ENCODE peak calls at places on chromosomes 5 and 9, in eight cellular contexts. S, Q, W, X, U, L, B and I are unnamed samples.

GRCh38 chr9:109349431-109349846 is 28.6 kb upstream of the EPB41L4B start:
- DNase-seq in S (no peak), Q (no peak), W (peak), X (no peak), U (peak), L (peak), B (no peak), I (no peak)

GRCh38 chr5:6837519-6838110 is 124.4 kb downstream of the TENT4A start:
- DNase-seq in S (no peak), Q (peak), W (no peak), X (no peak), U (no peak), L (no peak), B (peak), I (peak)

GRCh38 chr9:113957778-113958430 is 81.8 kb downstream of the ZNF618 start:
- DNase-seq in S (no peak), Q (no peak), W (peak), X (no peak), U (no peak), L (peak), B (peak), I (no peak)

GRCh38 chr9:132169672-132170392 is 8.0 kb downstream of the NTNG2 start:
- DNase-seq in S (peak), Q (peak), W (no peak), X (peak), U (peak), L (peak), B (peak), I (peak)

GRCh38 chr5:180353226-180353962 is at the start of gene GFPT2:
- DNase-seq in S (peak), Q (no peak), W (no peak), X (peak), U (peak), L (peak), B (peak), I (peak)

GRCh38 chr9:134163374-134164196 is 779 bp downstream of the RNU6ATAC start:
- DNase-seq in S (peak), Q (peak), W (no peak), X (peak), U (peak), L (peak), B (peak), I (peak)

GRCh38 chr5:157740211-157740610 is 3.3 kb upstream of the LSM11 start:
- DNase-seq in S (no peak), Q (peak), W (no peak), X (no peak), U (no peak), L (no peak), B (no peak), I (peak)

GRCh38 chr9:101018391-101018990 is 10.0 kb upstream of the PLPPR1 start:
- DNase-seq in S (peak), Q (no peak), W (no peak), X (no peak), U (no peak), L (no peak), B (no peak), I (no peak)

GRCh38 chr5:171808951-171809350 is 23.3 kb downstream of the SMIM23 start:
- DNase-seq in S (no peak), Q (no peak), W (no peak), X (peak), U (no peak), L (peak), B (no peak), I (no peak)

GRCh38 chr9:112091805-112092204 is 83.3 kb downstream of the SUSD1 start:
- DNase-seq in S (no peak), Q (peak), W (no peak), X (no peak), U (no peak), L (peak), B (no peak), I (no peak)

GRCh38 chr9:22214497-22215031 is 205.5 kb upstream of the CDKN2B start:
- DNase-seq in S (no peak), Q (no peak), W (no peak), X (no peak), U (no peak), L (peak), B (no peak), I (no peak)

GRCh38 chr5:32276173-32276853 is 36.4 kb downstream of the MTMR12 start:
- DNase-seq in S (no peak), Q (peak), W (no peak), X (no peak), U (no peak), L (peak), B (no peak), I (peak)

GRCh38 chr5:94217216-94217615 is 401.2 kb downstream of the KIAA0825 start:
- DNase-seq in S (no peak), Q (no peak), W (no peak), X (no peak), U (no peak), L (peak), B (no peak), I (no peak)

DNA sequence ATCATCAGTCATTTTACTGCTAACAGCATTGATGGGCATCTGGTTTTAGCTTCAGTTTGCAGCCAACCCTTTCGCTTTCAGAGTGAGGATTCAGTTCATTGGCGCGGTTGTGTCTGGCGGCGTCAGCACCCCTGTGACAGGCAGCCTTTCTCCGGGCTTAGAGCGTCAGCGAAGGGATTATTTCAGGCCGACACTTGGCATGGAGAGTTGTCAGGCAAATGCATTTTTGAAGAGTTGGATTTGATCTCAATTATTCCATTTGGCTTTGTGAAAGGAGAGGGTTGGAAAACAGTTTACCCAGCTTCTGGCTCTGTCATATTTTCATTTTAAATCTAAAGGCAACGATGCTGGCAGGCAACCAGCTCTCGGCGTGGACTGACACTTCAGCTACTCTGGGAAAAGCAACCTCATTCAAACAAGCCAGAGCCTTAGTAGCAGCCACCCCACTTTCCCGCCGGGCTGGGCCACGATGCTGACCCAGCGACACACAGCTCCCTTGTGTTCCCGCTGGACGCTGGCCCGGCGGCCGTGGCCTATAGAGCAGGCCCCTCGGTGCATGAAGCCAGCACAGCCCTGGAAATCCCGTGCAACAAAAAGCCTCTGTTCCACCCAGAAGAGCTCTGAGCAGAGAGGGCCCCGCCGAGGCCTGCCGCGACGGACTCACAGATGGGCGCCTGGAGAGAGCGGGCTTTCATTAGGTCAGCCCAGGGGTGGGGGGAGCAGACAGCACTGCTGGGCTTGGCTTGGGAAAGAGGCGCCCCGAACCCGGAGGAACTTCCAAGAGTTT is 28.9 kb upstream of the LPCAT1 start:
- DNase-seq in S (no peak), Q (no peak), W (no peak), X (no peak), U (no peak), L (no peak), B (peak), I (no peak)
- H3K4me3 ChIP-seq in S (peak), Q (no peak), W (no peak), X (no peak), U (no peak), L (no peak), B (no peak), I (no peak)

DNA sequence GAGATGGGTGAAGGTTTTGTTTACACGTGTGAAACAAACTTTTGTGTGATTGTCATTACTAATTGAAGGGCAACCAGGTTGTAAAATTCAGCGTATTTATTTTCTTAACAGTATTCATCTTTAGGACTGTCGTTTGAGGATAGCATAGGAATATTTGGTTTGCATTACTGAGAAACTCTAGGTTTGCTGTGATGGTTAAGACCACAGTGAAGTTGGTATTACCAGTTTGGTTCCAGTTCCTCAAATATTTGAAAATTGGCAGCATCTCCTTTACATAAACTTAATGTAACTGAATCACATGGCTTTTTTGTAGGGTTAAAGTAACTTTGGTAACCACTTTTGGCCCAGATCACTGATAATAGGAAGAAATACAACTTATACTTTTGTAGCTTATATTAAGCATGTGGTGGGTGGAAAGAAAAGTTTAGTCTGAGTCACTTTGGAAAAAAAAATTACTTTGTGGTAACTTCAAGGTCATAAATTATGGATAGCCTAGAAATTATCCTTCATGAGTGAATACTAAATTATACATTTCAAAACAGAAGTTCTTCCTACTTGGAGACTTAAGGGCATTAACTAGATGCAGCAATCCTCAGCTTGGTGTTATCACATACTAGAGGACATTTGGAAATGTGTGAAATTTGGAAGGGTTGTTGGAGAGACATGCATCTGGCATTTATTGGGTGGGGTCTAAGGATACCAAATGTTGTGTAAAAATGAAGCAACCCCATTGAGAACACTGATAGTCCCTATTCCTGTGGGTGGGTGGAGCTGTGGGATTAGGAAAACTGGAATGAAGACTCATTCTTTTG is 33.9 kb downstream of the G3BP1 start:
- DNase-seq in S (no peak), Q (no peak), W (peak), X (no peak), U (no peak), L (peak), B (no peak), I (no peak)
- TF ChIP-seq CTCF in S (no peak), Q (no peak), W (no peak), X (no peak), U (no peak), L (no peak), B (no peak), I (no peak)

GRCh38 chr5:42944989-42945388 is 95.1 kb downstream of the ANXA2R start:
- DNase-seq in S (no peak), Q (peak), W (peak), X (no peak), U (no peak), L (peak), B (no peak), I (no peak)

GRCh38 chr5:42949348-42950090 is 90.6 kb downstream of the ANXA2R start:
- DNase-seq in S (peak), Q (peak), W (no peak), X (peak), U (peak), L (peak), B (peak), I (peak)

GRCh38 chr5:42948961-42949347 is 91.2 kb downstream of the ANXA2R start:
- DNase-seq in S (no peak), Q (no peak), W (no peak), X (no peak), U (no peak), L (no peak), B (no peak), I (no peak)

GRCh38 chr5:42940853-42941252 is 99.3 kb downstream of the ANXA2R start:
- DNase-seq in S (no peak), Q (no peak), W (no peak), X (no peak), U (no peak), L (no peak), B (no peak), I (no peak)

DNA sequence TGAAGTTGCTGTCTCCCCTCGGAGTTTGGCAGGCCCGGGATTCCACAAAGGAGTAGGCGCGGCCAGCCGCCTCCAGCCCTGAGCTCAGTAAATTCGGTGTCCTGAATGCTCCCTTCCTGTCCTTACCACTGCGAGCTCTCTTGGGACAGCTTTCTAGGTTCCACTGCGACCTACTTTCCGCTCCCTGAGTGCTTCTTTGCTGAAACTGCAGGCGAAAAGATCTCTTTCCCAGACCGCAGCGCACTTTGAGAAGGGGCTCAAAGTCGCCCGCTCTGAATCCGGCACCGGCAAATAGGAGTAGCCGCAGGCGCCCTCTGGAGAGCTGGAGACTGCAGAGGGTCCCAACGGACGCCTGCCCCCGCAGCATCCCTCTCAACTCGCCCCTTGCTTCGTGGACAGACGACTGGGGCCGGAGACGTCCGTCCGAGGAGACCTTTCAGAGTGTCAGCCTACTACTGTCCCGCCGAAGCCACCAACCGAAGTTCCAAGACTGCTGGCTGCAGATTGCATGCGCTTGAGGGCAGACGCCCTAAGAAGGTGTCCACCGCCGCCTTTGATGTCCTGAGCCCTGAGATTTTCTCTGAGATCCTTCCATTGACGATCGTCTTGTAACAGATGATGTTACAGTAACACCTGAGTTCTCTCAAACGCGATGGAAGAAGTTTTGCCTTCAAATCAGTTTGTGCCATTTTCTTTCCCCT is 96.0 kb downstream of the ANXA2R start:
- DNase-seq in S (no peak), Q (no peak), W (no peak), X (no peak), U (no peak), L (peak), B (no peak), I (no peak)
- H3K4me3 ChIP-seq in S (peak), Q (no peak), W (no peak), X (no peak), U (no peak), L (peak), B (no peak), I (no peak)

GRCh38 chr5:79890119-79890870 is 100.8 kb downstream of the MTX3 start:
- DNase-seq in S (no peak), Q (no peak), W (no peak), X (no peak), U (no peak), L (no peak), B (no peak), I (no peak)

GRCh38 chr5:79888643-79889042 is 102.4 kb downstream of the MTX3 start:
- DNase-seq in S (no peak), Q (no peak), W (no peak), X (no peak), U (no peak), L (no peak), B (no peak), I (no peak)

GRCh38 chr5:79886940-79887339 is 104.1 kb downstream of the MTX3 start:
- DNase-seq in S (no peak), Q (no peak), W (no peak), X (no peak), U (no peak), L (no peak), B (no peak), I (peak)

GRCh38 chr5:79893485-79893884 is 97.6 kb downstream of the MTX3 start:
- DNase-seq in S (no peak), Q (no peak), W (no peak), X (no peak), U (no peak), L (no peak), B (no peak), I (no peak)

GRCh38 chr5:79890871-79891249 is 100.2 kb downstream of the MTX3 start:
- DNase-seq in S (no peak), Q (no peak), W (no peak), X (no peak), U (no peak), L (no peak), B (no peak), I (no peak)
- TF ChIP-seq CTCF in S (no peak), Q (no peak), W (no peak), X (no peak), U (no peak), L (no peak), B (no peak), I (no peak)

GRCh38 chr5:112616812-112617547 is 120.7 kb upstream of the APC start:
- DNase-seq in S (no peak), Q (no peak), W (no peak), X (no peak), U (peak), L (no peak), B (peak), I (peak)
- H3K4me3 ChIP-seq in S (no peak), Q (no peak), W (no peak), X (no peak), U (peak), L (no peak), B (no peak), I (no peak)

DNA sequence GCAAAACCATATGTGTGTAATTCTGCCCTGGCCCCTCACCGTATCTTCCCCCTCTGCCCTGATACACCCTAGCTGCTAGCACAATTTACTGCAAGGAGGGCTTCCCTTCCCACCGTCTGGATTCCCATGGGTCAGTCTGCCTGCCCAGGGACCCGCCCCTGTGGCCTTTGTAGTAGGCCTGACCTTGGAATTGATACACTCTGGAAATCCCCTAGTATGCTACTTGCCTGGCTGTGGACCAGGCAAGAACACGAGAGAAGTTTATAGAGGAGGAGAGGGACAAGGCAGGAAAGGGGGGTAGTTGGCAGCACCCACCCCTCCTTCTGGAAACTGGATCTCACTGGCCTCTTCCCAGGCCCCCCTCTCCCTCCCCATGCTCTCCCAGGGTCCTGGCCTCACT is 115.8 kb upstream of the CCL21 start:
- DNase-seq in S (no peak), Q (no peak), W (no peak), X (no peak), U (no peak), L (no peak), B (no peak), I (no peak)
- TF ChIP-seq CTCF in S (no peak), Q (no peak), W (no peak), X (no peak), U (no peak), L (no peak), B (no peak), I (no peak)

GRCh38 chr5:80191397-80191796 is 64.5 kb downstream of the SERINC5 start:
- DNase-seq in S (no peak), Q (no peak), W (no peak), X (no peak), U (no peak), L (no peak), B (no peak), I (no peak)

GRCh38 chr5:80191991-80192398 is 63.9 kb downstream of the SERINC5 start:
- DNase-seq in S (peak), Q (no peak), W (no peak), X (no peak), U (no peak), L (no peak), B (peak), I (no peak)

GRCh38 chr5:80190960-80191359 is 64.9 kb downstream of the SERINC5 start:
- DNase-seq in S (no peak), Q (no peak), W (no peak), X (no peak), U (no peak), L (no peak), B (no peak), I (peak)

GRCh38 chr5:80193421-80193820 is 62.4 kb downstream of the SERINC5 start:
- DNase-seq in S (no peak), Q (no peak), W (no peak), X (no peak), U (no peak), L (no peak), B (no peak), I (no peak)

GRCh38 chr5:80192507-80193241 is 63.2 kb downstream of the SERINC5 start:
- DNase-seq in S (peak), Q (no peak), W (peak), X (no peak), U (no peak), L (peak), B (no peak), I (no peak)
- H3K4me3 ChIP-seq in S (peak), Q (no peak), W (no peak), X (no peak), U (no peak), L (no peak), B (no peak), I (no peak)

DNA sequence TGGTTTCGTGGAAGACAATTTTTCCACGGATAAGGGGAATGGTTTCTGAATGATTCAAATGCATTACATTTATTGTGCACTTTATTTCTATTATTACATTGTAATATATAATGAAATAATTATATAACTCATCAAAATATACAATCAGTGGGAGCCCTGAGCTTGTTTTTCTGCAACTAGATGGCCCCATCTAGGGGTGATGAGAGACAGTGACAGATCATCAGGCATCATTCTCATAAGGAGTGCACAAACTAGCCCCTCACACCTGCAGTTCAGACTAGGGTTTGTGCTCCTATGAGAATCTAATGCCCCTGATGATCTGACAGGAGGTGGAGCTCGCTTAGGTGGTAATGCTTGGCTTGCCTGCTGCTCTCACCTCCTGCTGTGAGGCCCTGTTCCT is 6.4 kb downstream of the ISCA1 start:
- DNase-seq in S (no peak), Q (peak), W (no peak), X (no peak), U (no peak), L (no peak), B (no peak), I (no peak)
- TF ChIP-seq CTCF in S (peak), Q (peak), W (no peak), X (no peak), U (no peak), L (no peak), B (no peak), I (no peak)